ENCODE peak calls at places on chromosomes 5 and 9, in four cellular contexts. One of them, this sample, is unnamed.

GRCh38 chr9:37551888-37552287 is 24.3 kb downstream of the FBXO10 start:
- DNase-seq in midbrain: no peak
- DNase-seq in stimulated activated CD4-positive, alpha-beta T cell treated with anti-CD3 and anti-CD28 coated beads, Interleukin-2, amount 100 ng/mL, for 48 hours: no peak
- DNase-seq in GM12865: no peak
- DNase-seq in this sample: no peak

GRCh38 chr5:32173394-32174010 is 617 bp downstream of the GOLPH3 start:
- DNase-seq in stimulated activated CD4-positive, alpha-beta T cell treated with anti-CD3 and anti-CD28 coated beads, Interleukin-2, amount 100 ng/mL, for 48 hours: peak
- DNase-seq in GM12865: peak
- DNase-seq in midbrain: peak
- DNase-seq in this sample: peak

GRCh38 chr9:14383296-14383695 is 69.4 kb upstream of the NFIB start:
- DNase-seq in GM12865: no peak
- DNase-seq in midbrain: peak
- DNase-seq in stimulated activated CD4-positive, alpha-beta T cell treated with anti-CD3 and anti-CD28 coated beads, Interleukin-2, amount 100 ng/mL, for 48 hours: no peak
- DNase-seq in this sample: no peak

GRCh38 chr5:81315336-81315735 is 13.9 kb downstream of the ZCCHC9 start:
- DNase-seq in midbrain: no peak
- DNase-seq in stimulated activated CD4-positive, alpha-beta T cell treated with anti-CD3 and anti-CD28 coated beads, Interleukin-2, amount 100 ng/mL, for 48 hours: no peak
- DNase-seq in GM12865: no peak
- DNase-seq in this sample: no peak

GRCh38 chr9:92612292-92612691 is 57.6 kb downstream of the IPPK start:
- DNase-seq in stimulated activated CD4-positive, alpha-beta T cell treated with anti-CD3 and anti-CD28 coated beads, Interleukin-2, amount 100 ng/mL, for 48 hours: no peak
- DNase-seq in GM12865: no peak
- DNase-seq in midbrain: no peak
- DNase-seq in this sample: no peak

GRCh38 chr5:158235159-158235547 is 376.2 kb upstream of the CLINT1 start:
- DNase-seq in midbrain: no peak
- DNase-seq in GM12865: no peak
- DNase-seq in stimulated activated CD4-positive, alpha-beta T cell treated with anti-CD3 and anti-CD28 coated beads, Interleukin-2, amount 100 ng/mL, for 48 hours: no peak
- DNase-seq in this sample: no peak

GRCh38 chr9:16461231-16461840 is 409.1 kb downstream of the BNC2 start:
- DNase-seq in GM12865: peak
- DNase-seq in midbrain: no peak
- DNase-seq in stimulated activated CD4-positive, alpha-beta T cell treated with anti-CD3 and anti-CD28 coated beads, Interleukin-2, amount 100 ng/mL, for 48 hours: no peak
- DNase-seq in this sample: no peak

GRCh38 chr5:145437627-145438026 is 397.5 kb downstream of the PRELID2 start:
- DNase-seq in stimulated activated CD4-positive, alpha-beta T cell treated with anti-CD3 and anti-CD28 coated beads, Interleukin-2, amount 100 ng/mL, for 48 hours: no peak
- DNase-seq in midbrain: no peak
- DNase-seq in GM12865: no peak
- DNase-seq in this sample: no peak

GRCh38 chr5:27124590-27124989 is 86.2 kb upstream of the CDH9 start:
- DNase-seq in stimulated activated CD4-positive, alpha-beta T cell treated with anti-CD3 and anti-CD28 coated beads, Interleukin-2, amount 100 ng/mL, for 48 hours: no peak
- DNase-seq in midbrain: no peak
- DNase-seq in GM12865: no peak
- DNase-seq in this sample: no peak

GRCh38 chr5:8700222-8700621 is 831.3 kb downstream of the MTRR start:
- DNase-seq in GM12865: no peak
- DNase-seq in midbrain: no peak
- DNase-seq in stimulated activated CD4-positive, alpha-beta T cell treated with anti-CD3 and anti-CD28 coated beads, Interleukin-2, amount 100 ng/mL, for 48 hours: no peak
- DNase-seq in this sample: no peak

GRCh38 chr5:176667637-176668036 is 20.4 kb downstream of the TSPAN17 start:
- DNase-seq in GM12865: no peak
- DNase-seq in stimulated activated CD4-positive, alpha-beta T cell treated with anti-CD3 and anti-CD28 coated beads, Interleukin-2, amount 100 ng/mL, for 48 hours: no peak
- DNase-seq in midbrain: no peak
- DNase-seq in this sample: no peak

GRCh38 chr9:95018099-95018927 is 291.8 kb downstream of the AOPEP start:
- DNase-seq in midbrain: no peak
- DNase-seq in GM12865: no peak
- DNase-seq in stimulated activated CD4-positive, alpha-beta T cell treated with anti-CD3 and anti-CD28 coated beads, Interleukin-2, amount 100 ng/mL, for 48 hours: no peak
- DNase-seq in this sample: no peak

GRCh38 chr5:32317056-32317455 is 4.3 kb upstream of the MTMR12 start:
- DNase-seq in midbrain: no peak
- DNase-seq in stimulated activated CD4-positive, alpha-beta T cell treated with anti-CD3 and anti-CD28 coated beads, Interleukin-2, amount 100 ng/mL, for 48 hours: no peak
- DNase-seq in GM12865: no peak
- DNase-seq in this sample: no peak

GRCh38 chr5:94849821-94850736 is 231.6 kb downstream of the SLF1 start:
- DNase-seq in stimulated activated CD4-positive, alpha-beta T cell treated with anti-CD3 and anti-CD28 coated beads, Interleukin-2, amount 100 ng/mL, for 48 hours: no peak
- DNase-seq in midbrain: peak
- DNase-seq in GM12865: peak
- DNase-seq in this sample: no peak

GRCh38 chr5:9284272-9284671 is 261.6 kb downstream of the SEMA5A start:
- DNase-seq in GM12865: no peak
- DNase-seq in stimulated activated CD4-positive, alpha-beta T cell treated with anti-CD3 and anti-CD28 coated beads, Interleukin-2, amount 100 ng/mL, for 48 hours: no peak
- DNase-seq in midbrain: no peak
- DNase-seq in this sample: no peak

GRCh38 chr9:96509848-96510247 is 59.9 kb downstream of the HABP4 start:
- DNase-seq in stimulated activated CD4-positive, alpha-beta T cell treated with anti-CD3 and anti-CD28 coated beads, Interleukin-2, amount 100 ng/mL, for 48 hours: no peak
- DNase-seq in midbrain: no peak
- DNase-seq in GM12865: no peak
- DNase-seq in this sample: no peak

GRCh38 chr9:76904661-76905457 is 1.1 kb downstream of the PRUNE2 start:
- DNase-seq in stimulated activated CD4-positive, alpha-beta T cell treated with anti-CD3 and anti-CD28 coated beads, Interleukin-2, amount 100 ng/mL, for 48 hours: no peak
- DNase-seq in GM12865: no peak
- DNase-seq in midbrain: peak
- DNase-seq in this sample: no peak

GRCh38 chr9:124286292-124286931 is 28.7 kb downstream of the NEK6 start:
- DNase-seq in stimulated activated CD4-positive, alpha-beta T cell treated with anti-CD3 and anti-CD28 coated beads, Interleukin-2, amount 100 ng/mL, for 48 hours: peak
- DNase-seq in GM12865: peak
- DNase-seq in midbrain: no peak
- DNase-seq in this sample: no peak

GRCh38 chr5:142845402-142845901 is 75.3 kb downstream of the ARHGAP26 start:
- DNase-seq in midbrain: no peak
- DNase-seq in stimulated activated CD4-positive, alpha-beta T cell treated with anti-CD3 and anti-CD28 coated beads, Interleukin-2, amount 100 ng/mL, for 48 hours: no peak
- DNase-seq in GM12865: peak
- DNase-seq in this sample: no peak

GRCh38 chr9:137488906-137489305 is 29.8 kb upstream of the NSMF start:
- DNase-seq in stimulated activated CD4-positive, alpha-beta T cell treated with anti-CD3 and anti-CD28 coated beads, Interleukin-2, amount 100 ng/mL, for 48 hours: no peak
- DNase-seq in midbrain: no peak
- DNase-seq in GM12865: no peak
- DNase-seq in this sample: no peak

GRCh38 chr9:14313951-14314423 is at the start of gene NFIB:
- DNase-seq in midbrain: no peak
- DNase-seq in GM12865: no peak
- DNase-seq in stimulated activated CD4-positive, alpha-beta T cell treated with anti-CD3 and anti-CD28 coated beads, Interleukin-2, amount 100 ng/mL, for 48 hours: no peak
- DNase-seq in this sample: peak

GRCh38 chr5:141632650-141633049 is 4.0 kb downstream of the HDAC3 start:
- DNase-seq in GM12865: no peak
- DNase-seq in stimulated activated CD4-positive, alpha-beta T cell treated with anti-CD3 and anti-CD28 coated beads, Interleukin-2, amount 100 ng/mL, for 48 hours: no peak
- DNase-seq in midbrain: no peak
- DNase-seq in this sample: no peak

GRCh38 chr9:38389313-38389712 is 3.2 kb upstream of the ALDH1B1 start:
- DNase-seq in GM12865: no peak
- DNase-seq in midbrain: no peak
- DNase-seq in stimulated activated CD4-positive, alpha-beta T cell treated with anti-CD3 and anti-CD28 coated beads, Interleukin-2, amount 100 ng/mL, for 48 hours: no peak
- DNase-seq in this sample: no peak